ENCODE peak calls at places on chromosomes 13 and 19, in eight cellular contexts. R, S, X, I, Z, P, A and N are unnamed samples. For H3K4me1 and H3K27me3, the result is how much of the 10 kb centered on the place peaks cover.

GRCh38 chr13:43852923-43853404 is 26.6 kb downstream of the CCDC122 start:
- DNase-seq in R (no peak), Z (no peak), X (no peak), A (no peak), P (no peak), S (no peak), I (no peak), N (no peak)

GRCh38 chr13:32946558-32946957 is 69.7 kb upstream of the KL start:
- DNase-seq in A (no peak), P (no peak), Z (no peak), I (no peak), X (no peak), S (no peak), R (no peak), N (no peak)

GRCh38 chr13:107545946-107546502 is 669.3 kb downstream of the LIG4 start:
- DNase-seq in Z (no peak), I (no peak), X (no peak), R (no peak), P (no peak), S (no peak), A (no peak), N (no peak)

GRCh38 chr13:97018029-97018819 is 23.9 kb upstream of the OXGR1 start:
- DNase-seq in X (peak), I (peak), Z (no peak), A (peak), S (peak), P (peak), R (peak), N (peak)

GRCh38 chr19:29516821-29517395 is 8.9 kb upstream of the VSTM2B start:
- DNase-seq in A (no peak), Z (peak), P (no peak), S (no peak), I (no peak), R (no peak), X (no peak), N (no peak)

GRCh38 chr19:51070334-51070886 is 5.5 kb upstream of the KLK13 start:
- DNase-seq in S (no peak), P (no peak), R (no peak), Z (no peak), A (no peak), X (no peak), I (no peak), N (no peak)

GRCh38 chr13:48492123-48493075 is 40.5 kb downstream of the RCBTB2 start:
- DNase-seq in I (peak), P (peak), Z (peak), A (peak), X (peak), R (peak), S (peak), N (peak)

GRCh38 chr13:94312511-94313191 is 166.8 kb downstream of the DCT start:
- DNase-seq in R (peak), P (no peak), I (no peak), Z (no peak), S (no peak), A (no peak), X (no peak), N (no peak)

GRCh38 chr19:5086725-5087439 is 118.0 kb downstream of the KDM4B start:
- DNase-seq in X (no peak), Z (no peak), R (no peak), I (no peak), P (no peak), S (no peak), A (no peak), N (no peak)

GRCh38 chr13:113110852-113111315 is 5.3 kb downstream of the F7 start:
- DNase-seq in S (peak), X (peak), A (peak), I (no peak), R (no peak), Z (peak), P (no peak), N (peak)

GRCh38 chr13:53161231-53161630 is 132.6 kb downstream of the OLFM4 start:
- DNase-seq in X (no peak), R (no peak), I (no peak), S (no peak), A (no peak), Z (no peak), P (no peak), N (no peak)

GRCh38 chr13:48356750-48357149 is 53.2 kb downstream of the RB1 start:
- DNase-seq in X (no peak), A (no peak), S (no peak), R (no peak), P (no peak), I (no peak), Z (no peak), N (no peak)

GRCh38 chr13:43077446-43077845 is 54.1 kb downstream of the DNAJC15 start:
- DNase-seq in A (no peak), P (no peak), Z (no peak), R (no peak), X (no peak), S (no peak), I (no peak), N (no peak)

GRCh38 chr13:29509999-29510586 is 85.4 kb downstream of the SLC7A1 start:
- DNase-seq in P (no peak), R (no peak), X (no peak), Z (no peak), A (no peak), S (no peak), I (no peak), N (no peak)

GRCh38 chr19:11025006-11025405 is 64.2 kb downstream of the SMARCA4 start:
- DNase-seq in Z (no peak), R (no peak), X (no peak), A (no peak), I (no peak), S (no peak), P (no peak), N (no peak)

GRCh38 chr13:74761794-74762193 is 627.6 kb upstream of the KLF12 start:
- DNase-seq in S (no peak), P (no peak), R (no peak), X (no peak), A (no peak), I (no peak), Z (no peak), N (no peak)

GRCh38 chr13:106143930-106144709 is 391.3 kb downstream of the EFNB2 start:
- DNase-seq in P (no peak), X (no peak), A (peak), S (no peak), R (no peak), Z (no peak), I (no peak), N (no peak)

GRCh38 chr13:113077566-113077952 is 28.0 kb upstream of the F7 start:
- DNase-seq in Z (peak), S (no peak), P (no peak), I (no peak), A (no peak), R (no peak), X (no peak), N (peak)

GRCh38 chr13:111049791-111050538 is 65.1 kb upstream of the ARHGEF7 start:
- DNase-seq in Z (no peak), A (peak), P (peak), X (no peak), R (peak), I (peak), S (no peak), N (no peak)

GRCh38 chr19:2453431-2454025 is 3.2 kb downstream of the LMNB2 start:
- DNase-seq in I (no peak), Z (no peak), S (no peak), A (no peak), P (no peak), X (no peak), R (no peak), N (no peak)

GRCh38 chr19:46732966-46733692 is 12.7 kb upstream of the FKRP start:
- DNase-seq in Z (no peak), I (no peak), P (peak), R (peak), S (no peak), X (no peak), A (no peak), N (no peak)

GRCh38 chr13:28429685-28430290 is 65.1 kb downstream of the FLT1 start:
- DNase-seq in A (no peak), I (no peak), P (no peak), R (no peak), S (peak), Z (no peak), X (peak), N (no peak)

GRCh38 chr19:55490478-55491436 is 2.5 kb downstream of the SSC5D start:
- DNase-seq in P (no peak), I (peak), Z (no peak), S (no peak), X (no peak), R (no peak), A (no peak), N (no peak)

GRCh38 chr19:1074512-1075283 is 7.7 kb downstream of the ARHGAP45 start:
- DNase-seq in I (peak), S (peak), X (peak), P (peak), R (peak), A (peak), Z (peak), N (peak)

GRCh38 chr19:15244106-15244803 is 12.0 kb upstream of the EPHX3 start:
- DNase-seq in P (no peak), R (no peak), X (no peak), S (no peak), Z (no peak), A (no peak), I (no peak), N (no peak)

GRCh38 chr13:42602910-42603309 is 29.0 kb downstream of the TNFSF11 start:
- DNase-seq in X (no peak), P (no peak), A (no peak), I (no peak), S (no peak), R (no peak), Z (no peak), N (no peak)

GRCh38 chr13:27921961-27922910 is 2.4 kb downstream of the PDX1 start:
- DNase-seq in R (no peak), I (no peak), S (no peak), P (no peak), X (no peak), Z (no peak), A (no peak), N (no peak)

GRCh38 chr13:113052971-113053370 is 52.6 kb upstream of the F7 start:
- DNase-seq in I (no peak), X (no peak), S (no peak), A (no peak), R (no peak), Z (no peak), P (no peak), N (peak)

GRCh38 chr13:98821372-98822237 is 69.1 kb upstream of the SLC15A1 start:
- DNase-seq in A (peak), X (no peak), P (no peak), S (no peak), Z (no peak), R (peak), I (peak), N (no peak)

GRCh38 chr13:97256343-97256783 is 34.2 kb downstream of the MBNL2 start:
- DNase-seq in I (peak), Z (no peak), A (peak), R (no peak), P (no peak), S (no peak), X (no peak), N (no peak)

GRCh38 chr19:47628058-47628771 is 19.3 kb downstream of the BICRA start:
- DNase-seq in S (no peak), I (no peak), Z (no peak), P (no peak), A (no peak), R (no peak), X (no peak), N (no peak)

GRCh38 chr13:29847501-29847983 is 2.9 kb downstream of the UBL3 start:
- DNase-seq in A (peak), X (peak), R (peak), S (peak), P (peak), Z (no peak), I (peak), N (no peak)

GRCh38 chr13:34469212-34469983 is 472.7 kb upstream of the NBEA start:
- DNase-seq in R (no peak), A (no peak), Z (no peak), P (no peak), X (no peak), S (no peak), I (no peak), N (no peak)

GRCh38 chr13:47639716-47640447 is 361.2 kb downstream of the SUCLA2 start:
- DNase-seq in Z (no peak), X (no peak), S (no peak), R (no peak), P (no peak), I (no peak), A (no peak), N (no peak)

GRCh38 chr19:3276341-3276799 is 51.9 kb downstream of the CELF5 start:
- DNase-seq in X (peak), S (peak), A (peak), R (no peak), I (no peak), Z (no peak), P (peak), N (no peak)

GRCh38 chr13:48976677-48977625 is 1.2 kb downstream of the FNDC3A start:
- DNase-seq in R (no peak), X (no peak), Z (no peak), S (peak), A (no peak), P (peak), I (no peak), N (no peak)

GRCh38 chr19:7748171-7748570 is 837 bp upstream of the CD209 start:
- DNase-seq in A (no peak), Z (no peak), P (no peak), I (no peak), R (no peak), S (no peak), X (no peak), N (no peak)
- H3K4me1 ChIP-seq in A (under half), Z (under half), P (under half), I (under half), R (under half), S (under half), X (under half), N (under half)

DNA sequence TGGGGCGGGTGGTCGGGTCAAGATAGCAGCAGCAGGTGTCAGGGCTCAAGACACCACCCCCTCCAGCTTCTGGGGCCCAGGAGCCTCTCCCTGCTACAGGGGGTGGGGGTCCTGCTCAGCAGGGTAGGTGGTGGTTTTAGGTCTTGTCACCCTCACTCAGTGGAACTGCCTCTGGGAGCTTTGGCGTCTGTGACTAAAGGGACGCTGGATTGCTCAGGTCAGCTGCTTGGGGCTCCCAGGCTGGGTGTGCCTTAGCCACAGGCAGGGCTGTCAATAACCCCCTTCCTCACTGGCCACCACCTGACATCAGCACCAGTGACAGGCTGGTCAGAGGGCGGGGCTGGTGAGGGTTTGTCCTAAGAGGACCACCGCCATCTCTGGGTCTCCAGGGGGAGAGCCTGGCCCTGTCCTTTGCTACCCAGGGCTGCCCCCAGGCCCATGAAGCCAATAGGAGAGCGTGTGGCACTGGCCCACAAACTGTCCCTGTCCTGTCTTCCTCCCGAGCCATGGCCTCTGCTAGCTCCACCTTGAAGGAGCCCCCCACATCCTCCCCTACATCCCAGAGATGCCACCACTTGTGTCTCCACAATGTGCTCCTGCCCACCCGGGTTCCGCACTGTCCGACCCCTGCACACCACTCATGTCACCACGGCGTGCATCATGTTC is 36.4 kb downstream of the MAU2 start:
- DNase-seq in A (no peak), R (no peak), X (no peak), Z (no peak), I (no peak), P (no peak), S (no peak), N (no peak)
- H3K27me3 ChIP-seq in A (under half), R (under half), X (under half), Z (under half), I (under half), P (under half), S (under half), N (under half)

DNA sequence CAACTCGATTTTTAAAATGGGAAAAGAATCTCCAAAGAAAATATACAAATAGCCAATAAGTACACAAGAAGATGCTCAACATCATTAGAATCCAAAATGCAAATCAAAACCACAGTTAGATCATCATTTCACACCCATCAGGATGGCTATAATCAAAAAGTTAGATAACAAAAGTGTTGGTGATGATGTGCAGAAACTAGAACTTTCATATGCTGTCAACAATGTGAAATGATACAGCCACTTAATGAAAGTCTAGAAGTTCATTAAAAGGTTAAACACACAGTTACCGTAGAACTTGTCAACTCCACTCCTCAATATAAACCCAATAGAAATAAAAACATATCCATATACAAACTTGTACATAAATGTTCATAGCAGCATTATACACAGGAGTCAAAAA is 11.8 kb downstream of the ZC3H13 start:
- DNase-seq in R (no peak), A (no peak), S (no peak), X (no peak), Z (no peak), I (no peak), P (no peak), N (no peak)
- TF ChIP-seq POLR2A in R (no peak), A (no peak), S (no peak), X (no peak), Z (no peak), I (no peak), P (no peak), N (no peak)

GRCh38 chr19:13042443-13043130 is 47.3 kb downstream of the NFIX start:
- DNase-seq in X (no peak), A (no peak), Z (no peak), P (no peak), R (no peak), S (no peak), I (no peak), N (no peak)

GRCh38 chr19:13040916-13041292 is 45.6 kb downstream of the NFIX start:
- DNase-seq in P (no peak), A (no peak), S (no peak), I (no peak), R (no peak), Z (no peak), X (no peak), N (no peak)

GRCh38 chr19:13039211-13039789 is 44.0 kb downstream of the NFIX start:
- DNase-seq in R (no peak), A (no peak), S (no peak), X (no peak), P (no peak), I (no peak), Z (no peak), N (no peak)

GRCh38 chr19:13038306-13039210 is 43.3 kb downstream of the NFIX start:
- DNase-seq in A (no peak), X (no peak), R (no peak), P (no peak), S (no peak), Z (no peak), I (no peak), N (no peak)

GRCh38 chr19:13040232-13040915 is 45.1 kb downstream of the NFIX start:
- DNase-seq in X (no peak), I (no peak), P (no peak), S (no peak), R (no peak), A (no peak), Z (no peak), N (no peak)
- H3K4me1 ChIP-seq in X (under half), I (under half), P (under half), S (under half), R (under half), A (half or more), Z (under half), N (half or more)

DNA sequence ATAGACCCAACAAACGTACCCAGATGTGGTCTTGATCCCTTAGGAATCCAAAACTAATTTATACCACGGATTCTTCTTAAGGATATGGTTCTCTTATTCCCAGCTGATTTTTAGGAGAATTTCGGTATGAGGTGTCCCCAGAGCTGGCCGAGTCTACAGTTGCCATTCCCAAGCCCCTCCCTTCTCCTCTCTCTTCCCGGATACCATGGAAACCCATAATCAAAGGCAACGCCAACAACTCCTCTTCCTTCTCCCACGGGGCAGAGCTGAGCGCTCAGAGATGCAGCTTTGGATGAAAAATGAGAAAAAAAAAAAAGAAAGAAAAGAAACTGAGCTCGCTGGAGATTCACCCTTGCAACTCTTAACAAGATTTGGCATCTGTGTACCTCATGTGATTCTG is 29.3 kb upstream of the CEBPG start:
- DNase-seq in Z (no peak), A (no peak), X (no peak), I (peak), P (peak), S (no peak), R (no peak), N (no peak)
- H3K27me3 ChIP-seq in Z (under half), A (under half), X (under half), I (under half), P (under half), S (under half), R (under half), N (under half)

GRCh38 chr13:67229438-67230242 is 496 bp downstream of the PCDH9 start:
- DNase-seq in P (no peak), R (no peak), S (no peak), X (no peak), A (no peak), Z (no peak), I (no peak), N (no peak)

GRCh38 chr13:67228909-67229308 is 1.2 kb downstream of the PCDH9 start:
- DNase-seq in R (no peak), A (no peak), Z (peak), I (no peak), X (no peak), P (no peak), S (no peak), N (no peak)

GRCh38 chr13:67231481-67231940 is 1.4 kb upstream of the PCDH9 start:
- DNase-seq in X (no peak), P (no peak), Z (no peak), R (no peak), A (no peak), I (no peak), S (no peak), N (no peak)

GRCh38 chr13:67230774-67231480 is 791 bp upstream of the PCDH9 start:
- DNase-seq in X (peak), P (peak), Z (peak), S (peak), I (peak), A (peak), R (peak), N (peak)

DNA sequence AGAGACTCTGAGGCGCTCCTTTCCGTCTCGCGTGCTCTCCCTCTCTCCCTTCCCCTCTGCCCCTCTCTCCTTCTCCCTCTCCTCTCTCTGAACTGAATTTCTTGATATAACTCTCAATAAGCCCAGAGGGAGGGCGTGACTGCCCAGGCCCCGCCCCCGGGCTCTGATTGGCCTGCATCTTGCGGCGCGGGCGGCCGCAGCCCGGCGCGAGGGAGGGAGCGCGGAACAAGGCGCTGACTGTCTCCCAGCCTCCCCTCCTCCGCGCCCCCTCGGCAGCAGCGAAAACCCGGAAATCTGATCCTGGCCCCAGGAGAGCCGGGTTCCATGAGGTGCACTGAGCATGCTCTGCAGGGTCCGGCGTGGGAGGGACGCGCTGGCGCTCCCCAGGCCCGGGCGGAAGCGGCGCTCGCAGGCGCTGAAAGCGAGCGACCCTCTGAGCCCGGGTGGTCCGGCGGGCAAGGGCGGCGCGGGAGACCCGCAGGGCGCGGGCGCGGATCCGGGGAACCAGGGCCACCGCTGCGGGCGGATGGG is at the start of gene PCDH9:
- DNase-seq in Z (peak), X (peak), R (peak), S (peak), I (peak), A (peak), P (peak), N (peak)
- TF ChIP-seq POLR2A in Z (peak), X (no peak), R (peak), S (peak), I (peak), A (peak), P (peak), N (peak)